ENCODE peak calls at places on chromosomes 5 and 9, in seven cellular contexts. P, V, T, W, F, U and I are unnamed samples.

GRCh38 chr5:44632344-44632743 is 176.4 kb upstream of the MRPS30 start:
- DNase-seq in P (no peak), V (no peak), T (no peak), W (no peak), F (no peak), U (no peak), I (no peak)

GRCh38 chr9:17349816-17350215 is 215.0 kb downstream of the CNTLN start:
- DNase-seq in P (no peak), V (no peak), T (no peak), W (no peak), F (no peak), U (no peak), I (peak; percentile 19)

GRCh38 chr9:99092643-99093491 is 12.0 kb upstream of the TGFBR1 start:
- DNase-seq in P (no peak), V (no peak), T (no peak), W (no peak), F (no peak), U (no peak), I (no peak)

GRCh38 chr5:173923236-173924104 is 35.3 kb downstream of the CPEB4 start:
- DNase-seq in P (no peak), V (no peak), T (no peak), W (no peak), F (no peak), U (no peak), I (no peak)

GRCh38 chr5:125390316-125390715 is 643.9 kb upstream of the ZNF608 start:
- DNase-seq in P (no peak), V (no peak), T (no peak), W (no peak), F (no peak), U (no peak), I (no peak)

GRCh38 chr9:130842547-130842946 is 7.5 kb downstream of the ABL1 start:
- DNase-seq in P (no peak), V (no peak), T (no peak), W (no peak), F (no peak), U (no peak), I (no peak)

GRCh38 chr5:89584339-89584956 is 701.5 kb upstream of the MEF2C start:
- DNase-seq in P (no peak), V (no peak), T (no peak), W (no peak), F (no peak), U (no peak), I (peak; percentile 44)

GRCh38 chr5:59342181-59342580 is 551.3 kb downstream of the PDE4D start:
- DNase-seq in P (no peak), V (no peak), T (no peak), W (no peak), F (no peak), U (no peak), I (no peak)

GRCh38 chr5:168165221-168165965 is 126.1 kb upstream of the WWC1 start:
- DNase-seq in P (peak; percentile 61), V (no peak), T (no peak), W (no peak), F (peak; percentile 29), U (no peak), I (no peak)

GRCh38 chr9:135950135-135950682 is 11.0 kb downstream of the UBAC1 start:
- DNase-seq in P (no peak), V (no peak), T (no peak), W (no peak), F (no peak), U (no peak), I (no peak)

GRCh38 chr5:120464627-120465280 is 654 bp downstream of the PRR16 start:
- DNase-seq in P (no peak), V (peak; percentile 79), T (no peak), W (no peak), F (no peak), U (peak; percentile 63), I (peak; percentile 75)

GRCh38 chr5:62284946-62285891 is 20.8 kb upstream of the KIF2A start:
- DNase-seq in P (no peak), V (no peak), T (no peak), W (no peak), F (no peak), U (no peak), I (no peak)

GRCh38 chr5:96626956-96627355 is 35.2 kb upstream of the CAST start:
- DNase-seq in P (no peak), V (no peak), T (no peak), W (no peak), F (no peak), U (no peak), I (peak; percentile 75)

GRCh38 chr9:12722131-12722530 is 28.9 kb downstream of the TYRP1 start:
- DNase-seq in P (no peak), V (no peak), T (no peak), W (no peak), F (no peak), U (no peak), I (peak; percentile 15)

GRCh38 chr5:72438141-72438540 is 69.1 kb downstream of the ZNF366 start:
- DNase-seq in P (no peak), V (no peak), T (no peak), W (no peak), F (no peak), U (no peak), I (peak; percentile 58)

GRCh38 chr9:100474082-100474949 is 1.4 kb downstream of the TMEFF1 start:
- DNase-seq in P (peak; percentile 63), V (no peak), T (no peak), W (no peak), F (no peak), U (peak; percentile 20), I (peak; percentile 61)

GRCh38 chr5:52999357-52999949 is 10.3 kb downstream of the ITGA2 start:
- DNase-seq in P (no peak), V (no peak), T (no peak), W (no peak), F (no peak), U (no peak), I (peak; percentile 77)

GRCh38 chr5:16457451-16457850 is 8.1 kb downstream of the ZNF622 start:
- DNase-seq in P (no peak), V (no peak), T (no peak), W (no peak), F (no peak), U (no peak), I (no peak)

GRCh38 chr9:100700689-100701318 is 122.9 kb downstream of the CAVIN4 start:
- DNase-seq in P (peak; percentile 61), V (no peak), T (no peak), W (no peak), F (peak; percentile 23), U (no peak), I (peak; percentile 48)

GRCh38 chr9:105385372-105385985 is 62.4 kb upstream of the FSD1L start:
- DNase-seq in P (no peak), V (no peak), T (no peak), W (no peak), F (no peak), U (peak; percentile 24), I (no peak)

GRCh38 chr9:104232781-104233341 is 138.8 kb downstream of the SMC2 start:
- DNase-seq in P (no peak), V (no peak), T (no peak), W (no peak), F (no peak), U (no peak), I (peak; percentile 89)

GRCh38 chr9:70007831-70008230 is 35.8 kb upstream of the MAMDC2 start:
- DNase-seq in P (no peak), V (no peak), T (no peak), W (no peak), F (no peak), U (no peak), I (no peak)

GRCh38 chr9:1184146-1184545 is 134.0 kb downstream of the DMRT2 start:
- DNase-seq in P (no peak), V (no peak), T (no peak), W (no peak), F (no peak), U (no peak), I (no peak)

GRCh38 chr5:111106320-111106948 is 14.3 kb downstream of the WDR36 start:
- DNase-seq in P (no peak), V (no peak), T (no peak), W (no peak), F (no peak), U (no peak), I (no peak)

GRCh38 chr5:4628645-4629385 is 511.3 kb upstream of the ADAMTS16 start:
- DNase-seq in P (no peak), V (no peak), T (no peak), W (no peak), F (no peak), U (no peak), I (no peak)

GRCh38 chr5:15798006-15798405 is 298.0 kb downstream of the FBXL7 start:
- DNase-seq in P (no peak), V (no peak), T (no peak), W (no peak), F (no peak), U (no peak), I (no peak)

GRCh38 chr5:103708601-103709000 is 146.0 kb upstream of the NUDT12 start:
- DNase-seq in P (no peak), V (no peak), T (no peak), W (no peak), F (no peak), U (no peak), I (no peak)

GRCh38 chr5:65818592-65818991 is 96.6 kb downstream of the NLN start:
- DNase-seq in P (no peak), V (no peak), T (no peak), W (no peak), F (no peak), U (no peak), I (no peak)

GRCh38 chr5:68593211-68593701 is 377.7 kb downstream of the PIK3R1 start:
- DNase-seq in P (no peak), V (no peak), T (no peak), W (no peak), F (no peak), U (no peak), I (no peak)